ENCODE peak calls at places on chromosomes 4 and X, in five cellular contexts. T, J, N, Q and V are unnamed samples.

GRCh38 chrX:155179343-155179997 is 36.8 kb upstream of the VBP1 start:
- DNase-seq in J (no peak), T (no peak), N (no peak), Q (no peak), V (no peak)

GRCh38 chr4:36915717-36916116 is 328.8 kb upstream of the NWD2 start:
- DNase-seq in Q (no peak), J (no peak), N (no peak), T (no peak), V (no peak)

GRCh38 chr4:646460-646859 is 21.1 kb downstream of the PDE6B start:
- DNase-seq in Q (peak; percentile 37), J (no peak), T (no peak), N (no peak), V (no peak)

GRCh38 chrX:57918750-57919436 is 8.6 kb upstream of the ZXDA start:
- DNase-seq in J (no peak), Q (peak; percentile 43), T (no peak), N (no peak), V (peak; percentile 31)

GRCh38 chr4:174217273-174218126 is 66.0 kb downstream of the FBXO8 start:
- DNase-seq in N (no peak), J (no peak), T (no peak), Q (peak; percentile 73), V (no peak)

GRCh38 chr4:152010680-152011079 is 249.9 kb upstream of the GATB start:
- DNase-seq in J (no peak), N (no peak), T (no peak), Q (no peak), V (no peak)

GRCh38 chr4:48262926-48263325 is 6.7 kb downstream of the TEC start:
- DNase-seq in T (no peak), Q (no peak), N (no peak), J (no peak), V (no peak)

GRCh38 chr4:2803624-2804448 is 11.0 kb downstream of the SH3BP2 start:
- DNase-seq in N (no peak), Q (peak; percentile 63), J (no peak), T (no peak), V (no peak)

GRCh38 chr4:48340276-48340904 is 939 bp upstream of the SLAIN2 start:
- DNase-seq in J (no peak), T (no peak), N (no peak), Q (no peak), V (no peak)

GRCh38 chr4:151811403-151811802 is 50.6 kb upstream of the GATB start:
- DNase-seq in T (no peak), N (no peak), J (no peak), Q (no peak), V (no peak)

GRCh38 chr4:38935391-38936073 is 67.9 kb downstream of the FAM114A1 start:
- DNase-seq in J (no peak), T (no peak), Q (no peak), N (no peak), V (no peak)

GRCh38 chrX:1534321-1535168 is 2.4 kb downstream of the P2RY8 start:
- DNase-seq in T (no peak), N (peak; percentile 26), J (no peak), Q (no peak), V (peak; percentile 60)